ENCODE peak calls at places on chromosomes 5 and 9, in nine cellular contexts. One of them, this sample, is unnamed.

GRCh38 chr5:6729400-6730310 is 16.4 kb downstream of the TENT4A start:
- DNase-seq in cardiac fibroblast: no peak
- DNase-seq in CD8-positive, alpha-beta T cell: no peak
- DNase-seq in psoas muscle: peak; percentile 50
- DNase-seq in brain microvascular endothelial cell: no peak
- DNase-seq in bronchial epithelial cell: no peak
- DNase-seq in A549: no peak
- DNase-seq in IMR-90: no peak
- DNase-seq in AG09309: no peak
- DNase-seq in this sample: no peak

GRCh38 chr9:89739531-89740315 is 134.9 kb downstream of the GADD45G start:
- DNase-seq in bronchial epithelial cell: no peak
- DNase-seq in cardiac fibroblast: no peak
- DNase-seq in AG09309: no peak
- DNase-seq in A549: no peak
- DNase-seq in IMR-90: no peak
- DNase-seq in brain microvascular endothelial cell: no peak
- DNase-seq in psoas muscle: no peak
- DNase-seq in CD8-positive, alpha-beta T cell: no peak
- DNase-seq in this sample: no peak

GRCh38 chr9:73845954-73846690 is 651.0 kb upstream of the RORB start:
- DNase-seq in CD8-positive, alpha-beta T cell: no peak
- DNase-seq in brain microvascular endothelial cell: no peak
- DNase-seq in A549: no peak
- DNase-seq in bronchial epithelial cell: no peak
- DNase-seq in AG09309: no peak
- DNase-seq in IMR-90: no peak
- DNase-seq in psoas muscle: no peak
- DNase-seq in cardiac fibroblast: no peak
- DNase-seq in this sample: no peak

GRCh38 chr9:76718166-76718565 is 46.1 kb upstream of the PCA3 start:
- DNase-seq in brain microvascular endothelial cell: no peak
- DNase-seq in A549: no peak
- DNase-seq in cardiac fibroblast: no peak
- DNase-seq in IMR-90: no peak
- DNase-seq in bronchial epithelial cell: no peak
- DNase-seq in psoas muscle: no peak
- DNase-seq in AG09309: no peak
- DNase-seq in CD8-positive, alpha-beta T cell: no peak
- DNase-seq in this sample: no peak

GRCh38 chr5:78972654-78973428 is 12.3 kb downstream of the ARSB start:
- DNase-seq in cardiac fibroblast: peak; percentile 84
- DNase-seq in IMR-90: peak; percentile 67
- DNase-seq in brain microvascular endothelial cell: peak; percentile 10
- DNase-seq in CD8-positive, alpha-beta T cell: no peak
- DNase-seq in psoas muscle: no peak
- DNase-seq in A549: no peak
- DNase-seq in AG09309: no peak
- DNase-seq in bronchial epithelial cell: no peak
- DNase-seq in this sample: peak; percentile 72

GRCh38 chr9:12817702-12818101 is 42.9 kb downstream of the LURAP1L start:
- DNase-seq in AG09309: no peak
- DNase-seq in cardiac fibroblast: peak; percentile 31
- DNase-seq in brain microvascular endothelial cell: peak; percentile 79
- DNase-seq in IMR-90: peak; percentile 55
- DNase-seq in CD8-positive, alpha-beta T cell: no peak
- DNase-seq in psoas muscle: no peak
- DNase-seq in bronchial epithelial cell: peak; percentile 96
- DNase-seq in A549: peak; percentile 44
- DNase-seq in this sample: no peak

GRCh38 chr9:71909887-71910601 is 949 bp downstream of the ABHD17B start:
- DNase-seq in A549: peak; percentile 46
- DNase-seq in IMR-90: peak; percentile 20
- DNase-seq in AG09309: no peak
- DNase-seq in psoas muscle: peak; percentile 66
- DNase-seq in bronchial epithelial cell: no peak
- DNase-seq in cardiac fibroblast: peak; percentile 31
- DNase-seq in CD8-positive, alpha-beta T cell: peak; percentile 9
- DNase-seq in brain microvascular endothelial cell: peak; percentile 20
- DNase-seq in this sample: peak; percentile 18

GRCh38 chr5:89883967-89884366 is 525.6 kb downstream of the CETN3 start:
- DNase-seq in cardiac fibroblast: no peak
- DNase-seq in bronchial epithelial cell: no peak
- DNase-seq in CD8-positive, alpha-beta T cell: no peak
- DNase-seq in psoas muscle: no peak
- DNase-seq in AG09309: no peak
- DNase-seq in brain microvascular endothelial cell: no peak
- DNase-seq in A549: no peak
- DNase-seq in IMR-90: no peak
- DNase-seq in this sample: no peak

GRCh38 chr9:91740713-91741112 is 209.3 kb downstream of the ROR2 start:
- DNase-seq in cardiac fibroblast: peak; percentile 85
- DNase-seq in CD8-positive, alpha-beta T cell: no peak
- DNase-seq in brain microvascular endothelial cell: peak; percentile 68
- DNase-seq in IMR-90: peak; percentile 88
- DNase-seq in bronchial epithelial cell: peak; percentile 22
- DNase-seq in A549: no peak
- DNase-seq in AG09309: no peak
- DNase-seq in psoas muscle: no peak
- DNase-seq in this sample: peak; percentile 79

GRCh38 chr5:7927466-7928375 is 58.8 kb downstream of the MTRR start:
- DNase-seq in IMR-90: peak; percentile 64
- DNase-seq in CD8-positive, alpha-beta T cell: no peak
- DNase-seq in A549: peak; percentile 60
- DNase-seq in cardiac fibroblast: peak; percentile 59
- DNase-seq in AG09309: peak; percentile 13
- DNase-seq in psoas muscle: no peak
- DNase-seq in brain microvascular endothelial cell: peak; percentile 72
- DNase-seq in bronchial epithelial cell: peak; percentile 41
- DNase-seq in this sample: peak; percentile 51

DNA sequence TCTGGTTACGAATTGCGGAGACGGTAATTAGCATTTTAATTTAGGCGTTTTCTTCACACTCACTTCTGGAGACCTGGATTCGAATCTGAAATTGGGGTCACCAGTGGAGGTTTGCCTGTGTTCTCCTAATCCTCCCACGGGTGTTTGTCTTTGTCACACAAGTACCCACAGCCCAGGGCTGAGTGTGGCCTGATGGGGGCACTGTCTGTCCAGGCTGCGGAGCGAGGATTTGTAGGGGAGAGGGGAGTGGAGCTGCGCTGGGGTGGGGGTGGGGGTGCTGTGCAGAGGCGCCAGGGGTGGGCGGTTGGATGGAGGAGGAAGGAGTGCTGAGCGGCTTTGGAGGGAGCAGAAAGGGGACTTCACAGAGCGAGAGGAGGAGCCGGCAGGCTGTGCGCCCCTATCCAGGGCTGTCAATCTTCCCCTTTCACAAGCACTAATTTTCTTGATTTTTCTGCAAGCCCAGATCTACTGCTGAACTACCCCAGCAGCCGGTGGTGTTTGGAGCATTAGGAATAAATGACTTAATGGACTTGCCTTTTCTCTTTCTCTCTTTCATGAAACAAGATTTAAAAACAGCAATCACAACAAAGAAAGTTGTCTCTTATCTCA is 53.1 kb downstream of the TSPAN17 start:
- DNase-seq in psoas muscle: no peak
- DNase-seq in cardiac fibroblast: no peak
- DNase-seq in brain microvascular endothelial cell: no peak
- DNase-seq in AG09309: no peak
- DNase-seq in A549: peak; percentile 34
- DNase-seq in IMR-90: no peak
- DNase-seq in bronchial epithelial cell: peak; percentile 9
- DNase-seq in CD8-positive, alpha-beta T cell: no peak
- DNase-seq in this sample: no peak
- TF ChIP-seq CTCF in psoas muscle: no peak
- TF ChIP-seq CTCF in cardiac fibroblast: peak; percentile 46
- TF ChIP-seq CTCF in brain microvascular endothelial cell: peak; percentile 56
- TF ChIP-seq CTCF in AG09309: peak; percentile 32
- TF ChIP-seq CTCF in A549: peak; percentile 51
- TF ChIP-seq CTCF in IMR-90: peak; percentile 19
- TF ChIP-seq CTCF in bronchial epithelial cell: peak; percentile 38
- TF ChIP-seq CTCF in CD8-positive, alpha-beta T cell: no peak
- TF ChIP-seq CTCF in this sample: peak; percentile 15

GRCh38 chr5:114362977-114363721 is 1.3 kb downstream of the KCNN2 start:
- DNase-seq in brain microvascular endothelial cell: no peak
- DNase-seq in psoas muscle: no peak
- DNase-seq in IMR-90: peak; percentile 37
- DNase-seq in bronchial epithelial cell: no peak
- DNase-seq in A549: no peak
- DNase-seq in AG09309: no peak
- DNase-seq in cardiac fibroblast: no peak
- DNase-seq in CD8-positive, alpha-beta T cell: no peak
- DNase-seq in this sample: no peak

GRCh38 chr5:114362197-114362976 is 517 bp downstream of the KCNN2 start:
- DNase-seq in A549: peak; percentile 6
- DNase-seq in CD8-positive, alpha-beta T cell: no peak
- DNase-seq in cardiac fibroblast: peak; percentile 1
- DNase-seq in AG09309: no peak
- DNase-seq in bronchial epithelial cell: no peak
- DNase-seq in IMR-90: peak; percentile 38
- DNase-seq in brain microvascular endothelial cell: no peak
- DNase-seq in psoas muscle: no peak
- DNase-seq in this sample: no peak

GRCh38 chr5:114361724-114362196 is at the start of gene KCNN2:
- DNase-seq in A549: peak; percentile 45
- DNase-seq in AG09309: no peak
- DNase-seq in psoas muscle: peak; percentile 77
- DNase-seq in brain microvascular endothelial cell: peak; percentile 12
- DNase-seq in bronchial epithelial cell: peak; percentile 39
- DNase-seq in cardiac fibroblast: peak; percentile 19
- DNase-seq in CD8-positive, alpha-beta T cell: no peak
- DNase-seq in IMR-90: peak; percentile 92
- DNase-seq in this sample: peak; percentile 4

GRCh38 chr5:114360362-114360761 is 1.5 kb upstream of the KCNN2 start:
- DNase-seq in CD8-positive, alpha-beta T cell: no peak
- DNase-seq in A549: no peak
- DNase-seq in AG09309: no peak
- DNase-seq in brain microvascular endothelial cell: no peak
- DNase-seq in IMR-90: no peak
- DNase-seq in bronchial epithelial cell: no peak
- DNase-seq in cardiac fibroblast: no peak
- DNase-seq in psoas muscle: no peak
- DNase-seq in this sample: no peak

DNA sequence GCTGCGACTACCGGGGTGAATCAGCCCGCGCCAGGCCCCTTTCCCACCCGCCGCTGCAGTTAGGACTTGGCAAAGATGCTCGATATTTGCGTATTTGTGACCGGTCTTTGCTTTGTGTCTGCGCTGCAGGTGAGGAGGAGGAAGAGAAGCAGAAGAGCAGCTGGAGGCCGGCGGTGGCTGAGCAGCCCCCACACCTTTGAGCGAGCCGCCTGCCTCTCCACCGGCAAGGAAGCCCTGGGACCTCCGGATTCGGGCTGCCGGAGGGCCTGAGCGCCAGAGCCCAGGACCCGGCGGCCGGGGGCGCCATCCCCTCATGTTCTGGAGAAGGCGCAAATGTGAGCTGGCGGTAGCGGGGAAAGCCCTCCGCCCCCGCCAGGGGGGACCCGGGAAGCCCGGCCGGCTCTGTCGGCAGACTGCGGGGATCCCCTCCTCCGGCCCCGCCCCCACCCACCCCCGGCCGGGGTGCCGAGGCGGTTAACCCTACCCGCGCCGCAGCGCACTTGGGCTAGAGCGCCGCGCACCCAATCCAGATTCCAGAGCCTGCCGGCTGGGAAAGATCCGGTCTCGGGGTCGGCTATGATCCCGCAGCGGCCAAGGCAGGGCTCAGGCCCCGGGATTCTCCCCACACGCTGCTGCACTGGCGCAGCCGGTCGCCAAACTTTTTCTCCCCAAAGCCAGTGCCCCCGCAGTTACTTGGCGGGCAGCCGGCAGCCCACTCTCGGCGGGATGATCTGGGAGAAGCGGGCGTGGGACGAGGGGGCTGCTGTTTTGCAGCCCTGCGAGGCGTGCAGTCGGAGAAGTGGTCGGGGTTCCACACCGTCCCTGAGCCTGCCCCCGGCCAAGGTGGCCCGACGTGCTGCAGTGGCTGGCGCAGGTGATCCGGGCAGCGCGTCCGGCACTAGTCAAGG is 800 bp upstream of the KCNN2 start:
- DNase-seq in AG09309: no peak
- DNase-seq in A549: peak; percentile 7
- DNase-seq in IMR-90: peak; percentile 35
- DNase-seq in CD8-positive, alpha-beta T cell: no peak
- DNase-seq in cardiac fibroblast: no peak
- DNase-seq in psoas muscle: peak; percentile 34
- DNase-seq in brain microvascular endothelial cell: no peak
- DNase-seq in bronchial epithelial cell: no peak
- DNase-seq in this sample: no peak
- H3K4me3 ChIP-seq in AG09309: peak overlapping the region; percentile 36
- H3K4me3 ChIP-seq in A549: peak overlapping the region; percentile 51
- H3K4me3 ChIP-seq in IMR-90: peak overlapping the region; percentile 76
- H3K4me3 ChIP-seq in CD8-positive, alpha-beta T cell: no peak overlapping the region
- H3K4me3 ChIP-seq in cardiac fibroblast: peak overlapping the region; percentile 37
- H3K4me3 ChIP-seq in psoas muscle: peak overlapping the region; percentile 86
- H3K4me3 ChIP-seq in brain microvascular endothelial cell: peak overlapping the region; percentile 54
- H3K4me3 ChIP-seq in bronchial epithelial cell: peak overlapping the region; percentile 21
- H3K4me3 ChIP-seq in this sample: no peak overlapping the region

DNA sequence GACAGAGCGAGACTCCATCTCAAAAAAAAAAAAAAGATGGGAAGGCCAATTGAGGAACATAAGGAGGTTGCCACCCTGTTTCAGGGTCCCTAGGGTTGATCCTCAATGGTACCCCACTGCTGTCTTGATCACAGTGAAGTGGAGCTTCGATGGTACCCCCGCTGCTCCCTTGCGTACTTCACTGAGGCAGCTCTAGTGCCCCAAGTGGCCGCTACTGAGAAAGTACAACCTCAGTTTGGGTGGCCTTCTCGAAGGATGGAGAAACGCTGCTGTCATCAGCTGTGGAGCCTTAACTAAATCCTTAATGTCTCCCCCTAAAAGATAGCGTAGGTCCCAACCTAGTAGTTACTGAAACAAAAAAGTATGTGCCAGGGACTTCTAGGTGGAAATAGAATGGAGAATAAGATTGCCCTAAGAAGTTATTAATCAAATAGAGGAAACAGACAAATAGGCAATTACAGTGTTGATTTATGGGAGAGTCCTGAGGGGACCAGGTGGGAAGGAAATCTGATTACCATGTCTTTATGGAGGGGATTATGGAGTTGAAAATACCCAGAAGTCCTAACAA is 6.3 kb downstream of the TESK1 start:
- DNase-seq in cardiac fibroblast: peak; percentile 63
- DNase-seq in brain microvascular endothelial cell: peak; percentile 34
- DNase-seq in CD8-positive, alpha-beta T cell: peak; percentile 44
- DNase-seq in psoas muscle: peak; percentile 51
- DNase-seq in bronchial epithelial cell: peak; percentile 44
- DNase-seq in IMR-90: peak; percentile 35
- DNase-seq in A549: peak; percentile 64
- DNase-seq in AG09309: no peak
- DNase-seq in this sample: peak; percentile 47
- TF ChIP-seq CTCF in cardiac fibroblast: peak; percentile 79
- TF ChIP-seq CTCF in brain microvascular endothelial cell: peak; percentile 88
- TF ChIP-seq CTCF in CD8-positive, alpha-beta T cell: peak; percentile 64
- TF ChIP-seq CTCF in psoas muscle: peak; percentile 58
- TF ChIP-seq CTCF in bronchial epithelial cell: peak; percentile 79
- TF ChIP-seq CTCF in IMR-90: peak; percentile 56
- TF ChIP-seq CTCF in A549: peak; percentile 61
- TF ChIP-seq CTCF in AG09309: peak; percentile 76
- TF ChIP-seq CTCF in this sample: peak; percentile 77

DNA sequence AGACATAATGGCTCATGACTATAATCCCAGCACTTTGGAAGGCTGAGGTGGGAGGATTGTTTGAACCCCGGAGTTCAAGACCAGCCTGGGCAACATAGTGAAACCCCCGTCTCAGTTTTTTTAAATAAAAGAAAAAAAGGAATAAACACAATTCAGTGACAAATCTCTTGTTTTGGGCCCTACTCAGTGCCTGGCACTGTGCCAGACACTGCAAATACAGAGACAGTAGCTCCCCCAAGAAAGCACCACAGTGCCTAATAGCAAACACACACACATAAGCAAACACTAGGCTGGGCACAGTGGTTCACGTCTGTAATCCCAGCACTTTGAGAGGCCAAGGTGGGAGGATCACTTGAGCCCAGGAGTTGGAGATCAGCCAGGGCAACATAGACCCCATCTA is 49.7 kb upstream of the GRHPR start:
- DNase-seq in psoas muscle: no peak
- DNase-seq in IMR-90: no peak
- DNase-seq in A549: no peak
- DNase-seq in brain microvascular endothelial cell: no peak
- DNase-seq in cardiac fibroblast: no peak
- DNase-seq in AG09309: no peak
- DNase-seq in bronchial epithelial cell: no peak
- DNase-seq in CD8-positive, alpha-beta T cell: no peak
- DNase-seq in this sample: no peak
- H3K4me3 ChIP-seq in psoas muscle: no peak overlapping the region
- H3K4me3 ChIP-seq in IMR-90: no peak overlapping the region
- H3K4me3 ChIP-seq in A549: no peak overlapping the region
- H3K4me3 ChIP-seq in brain microvascular endothelial cell: no peak overlapping the region
- H3K4me3 ChIP-seq in cardiac fibroblast: no peak overlapping the region
- H3K4me3 ChIP-seq in AG09309: no peak overlapping the region
- H3K4me3 ChIP-seq in bronchial epithelial cell: no peak overlapping the region
- H3K4me3 ChIP-seq in CD8-positive, alpha-beta T cell: no peak overlapping the region
- H3K4me3 ChIP-seq in this sample: no peak overlapping the region